ENCODE peak calls at places on chromosomes 13 and 19, in seven cellular contexts. N is C1 segment of cervical spinal cord; M is neural crest cell; Z is NCI-H1105; Y is activated T-cell treated with anti-CD3 and anti-CD28 coated beads, Interleukin-2, amount 50 U/mL, for 72 hours; A is AG09309; E is NCI-H1436 treated with DMSO at 0.1 percent for 48 hours. B is an unnamed sample.

GRCh38 chr19:46813570-46814358 is 25.4 kb upstream of the SLC1A5 start:
- DNase-seq in N (peak), M (no peak), Z (no peak), Y (no peak), A (no peak), E (no peak), B (peak)

GRCh38 chr13:44013666-44014291 is 134.1 kb downstream of the LACC1 start:
- DNase-seq in N (no peak), M (no peak), Z (no peak), Y (no peak), A (peak), E (no peak), B (peak)

GRCh38 chr13:82833928-82834327 is 1048.3 kb downstream of the SLITRK1 start:
- DNase-seq in N (no peak), M (no peak), Z (no peak), Y (no peak), A (no peak), E (no peak), B (no peak)

GRCh38 chr19:41930926-41931592 is 2.8 kb upstream of the ERFL start:
- DNase-seq in N (no peak), M (no peak), Z (no peak), Y (no peak), A (no peak), E (no peak), B (no peak)

GRCh38 chr19:10870501-10870954 is 825 bp upstream of the CARM1 start:
- DNase-seq in N (no peak), M (no peak), Z (no peak), Y (no peak), A (no peak), E (no peak), B (no peak)

GRCh38 chr13:87234981-87235380 is 436.2 kb upstream of the SLITRK5 start:
- DNase-seq in N (no peak), M (no peak), Z (no peak), Y (no peak), A (no peak), E (no peak), B (no peak)

GRCh38 chr13:36395280-36395679 is 37.0 kb upstream of the CCNA1 start:
- DNase-seq in N (no peak), M (no peak), Z (no peak), Y (no peak), A (peak), E (no peak), B (peak)

GRCh38 chr13:112716841-112717520 is 27.1 kb downstream of the ATP11A start:
- DNase-seq in N (no peak), M (no peak), Z (no peak), Y (no peak), A (no peak), E (no peak), B (no peak)

GRCh38 chr19:28386080-28386869 is 826.7 kb downstream of the UQCRFS1 start:
- DNase-seq in N (no peak), M (no peak), Z (no peak), Y (no peak), A (no peak), E (no peak), B (no peak)

GRCh38 chr19:6238643-6239281 is 41.0 kb downstream of the MLLT1 start:
- DNase-seq in N (peak), M (no peak), Z (no peak), Y (no peak), A (no peak), E (no peak), B (no peak)

GRCh38 chr19:20640023-20640422 is 21.3 kb downstream of the ZNF626 start:
- DNase-seq in N (no peak), M (no peak), Z (no peak), Y (no peak), A (no peak), E (no peak), B (no peak)

GRCh38 chr19:49554701-49555181 is 25.6 kb downstream of the NOSIP start:
- DNase-seq in N (no peak), M (no peak), Z (no peak), Y (peak), A (no peak), E (no peak), B (no peak)

GRCh38 chr19:18895038-18895827 is 725 bp downstream of the CERS1 start:
- DNase-seq in N (peak), M (peak), Z (peak), Y (no peak), A (no peak), E (no peak), B (no peak)

GRCh38 chr13:66915596-66916185 is 314.4 kb downstream of the PCDH9 start:
- DNase-seq in N (no peak), M (no peak), Z (no peak), Y (no peak), A (no peak), E (no peak), B (no peak)

GRCh38 chr13:35957174-35957867 is 173.9 kb downstream of the DCLK1 start:
- DNase-seq in N (no peak), M (no peak), Z (no peak), Y (no peak), A (peak), E (no peak), B (no peak)

GRCh38 chr19:17686592-17687042 is 1.5 kb downstream of the UNC13A start:
- DNase-seq in N (no peak), M (peak), Z (peak), Y (no peak), A (no peak), E (no peak), B (no peak)

GRCh38 chr19:45768644-45769053 is 403 bp downstream of the SIX5 start:
- DNase-seq in N (peak), M (peak), Z (no peak), Y (peak), A (no peak), E (no peak), B (no peak)

GRCh38 chr13:93227906-93228801 is 1.5 kb downstream of the GPC6 start:
- DNase-seq in N (peak), M (peak), Z (peak), Y (no peak), A (peak), E (peak), B (peak)

GRCh38 chr13:106593131-106593530 is 25.2 kb upstream of the ARGLU1 start:
- DNase-seq in N (no peak), M (no peak), Z (no peak), Y (no peak), A (no peak), E (no peak), B (no peak)

GRCh38 chr13:95281258-95281602 is 20.0 kb downstream of the ABCC4 start:
- DNase-seq in N (no peak), M (no peak), Z (no peak), Y (no peak), A (no peak), E (no peak), B (no peak)

GRCh38 chr13:80371840-80372509 is 31.0 kb upstream of the SPRY2 start:
- DNase-seq in N (no peak), M (no peak), Z (no peak), Y (no peak), A (no peak), E (no peak), B (no peak)

GRCh38 chr13:26785845-26786630 is 25.5 kb upstream of the GPR12 start:
- DNase-seq in N (no peak), M (no peak), Z (peak), Y (peak), A (no peak), E (peak), B (no peak)

GRCh38 chr19:29724102-29724641 is 9.1 kb upstream of the C19orf12 start:
- DNase-seq in N (peak), M (peak), Z (no peak), Y (peak), A (no peak), E (no peak), B (no peak)

GRCh38 chr13:42113478-42113877 is 65.0 kb downstream of the DGKH start:
- DNase-seq in N (no peak), M (no peak), Z (no peak), Y (no peak), A (no peak), E (no peak), B (no peak)

GRCh38 chr19:5561559-5561958 is 6.2 kb downstream of the TINCR start:
- DNase-seq in N (no peak), M (no peak), Z (no peak), Y (no peak), A (no peak), E (no peak), B (no peak)

GRCh38 chr13:44274838-44275237 is 98.8 kb upstream of the SERP2 start:
- DNase-seq in N (no peak), M (no peak), Z (no peak), Y (peak), A (no peak), E (no peak), B (no peak)

GRCh38 chr13:36883829-36884228 is 36.2 kb downstream of the SMAD9 start:
- DNase-seq in N (no peak), M (no peak), Z (no peak), Y (no peak), A (no peak), E (no peak), B (no peak)

GRCh38 chr19:49056101-49056901 is 1.2 kb downstream of the CGB7 start:
- DNase-seq in N (peak), M (peak), Z (no peak), Y (peak), A (no peak), E (no peak), B (peak)

GRCh38 chr19:3154957-3155736 is 19.3 kb downstream of the GNA15 start:
- DNase-seq in N (no peak), M (no peak), Z (no peak), Y (peak), A (peak), E (peak), B (no peak)

GRCh38 chr19:52936151-52936957 is 13.1 kb upstream of the ZNF888 start:
- DNase-seq in N (no peak), M (no peak), Z (no peak), Y (no peak), A (no peak), E (no peak), B (peak)

GRCh38 chr19:35908977-35909683 is 1.0 kb upstream of the TYROBP start:
- DNase-seq in N (peak), M (no peak), Z (no peak), Y (no peak), A (no peak), E (no peak), B (peak)

GRCh38 chr19:9673912-9674668 is 810 bp downstream of the ZNF562 start:
- DNase-seq in N (no peak), M (no peak), Z (no peak), Y (peak), A (no peak), E (no peak), B (no peak)

GRCh38 chr13:43245374-43245964 is 222.1 kb downstream of the DNAJC15 start:
- DNase-seq in N (no peak), M (no peak), Z (no peak), Y (no peak), A (peak), E (no peak), B (no peak)

GRCh38 chr19:35000647-35001501 is 751 bp downstream of the GRAMD1A start:
- DNase-seq in N (peak), M (no peak), Z (no peak), Y (peak), A (no peak), E (no peak), B (no peak)

GRCh38 chr19:8607386-8607785 is 3.1 kb downstream of the ADAMTS10 start:
- DNase-seq in N (no peak), M (no peak), Z (no peak), Y (no peak), A (no peak), E (no peak), B (no peak)

B was measured in pons.